ENCODE peak calls at places on chromosomes 5 and 9, in eight cellular contexts. J, P, U, C, I, F, B and D are unnamed samples. For H3K4me1, the result is how much of the 10 kb centered on the place peaks cover.

GRCh38 chr9:105447814-105448812 is at the start of gene FSD1L:
- DNase-seq in U (peak), P (peak), B (peak), I (peak), J (peak), F (peak), C (peak), D (peak)

GRCh38 chr5:57450991-57451876 is 31.4 kb downstream of the ACTBL2 start:
- DNase-seq in B (peak), I (no peak), J (no peak), U (no peak), F (no peak), C (no peak), P (no peak), D (no peak)

GRCh38 chr9:125995706-125996105 is 248.5 kb downstream of the PBX3 start:
- DNase-seq in C (no peak), U (no peak), I (no peak), B (no peak), J (no peak), F (no peak), P (no peak), D (no peak)

GRCh38 chr5:80654054-80654390 is 430 bp upstream of the MSH3 start:
- DNase-seq in I (peak), J (peak), B (no peak), U (no peak), P (no peak), F (peak), C (no peak), D (peak)

GRCh38 chr9:135343136-135343535 is 136.4 kb upstream of the PPP1R26 start:
- DNase-seq in F (no peak), C (no peak), U (no peak), P (no peak), J (no peak), I (no peak), B (no peak), D (no peak)

GRCh38 chr5:132012385-132013005 is 1.0 kb upstream of the ACSL6 start:
- DNase-seq in U (no peak), C (peak), P (peak), J (peak), F (no peak), B (peak), I (peak), D (peak)

GRCh38 chr9:95552814-95553546 is 36.2 kb upstream of the PTCH1 start:
- DNase-seq in U (no peak), F (no peak), C (peak), B (no peak), P (no peak), J (peak), I (no peak), D (no peak)

GRCh38 chr5:65925094-65925600 is 1.2 kb upstream of the ERBIN start:
- DNase-seq in I (peak), P (peak), B (peak), J (peak), F (peak), U (peak), C (peak), D (peak)

GRCh38 chr5:84729326-84729725 is 344.6 kb upstream of the EDIL3 start:
- DNase-seq in J (no peak), F (no peak), C (no peak), U (no peak), I (no peak), P (peak), B (peak), D (peak)

DNA sequence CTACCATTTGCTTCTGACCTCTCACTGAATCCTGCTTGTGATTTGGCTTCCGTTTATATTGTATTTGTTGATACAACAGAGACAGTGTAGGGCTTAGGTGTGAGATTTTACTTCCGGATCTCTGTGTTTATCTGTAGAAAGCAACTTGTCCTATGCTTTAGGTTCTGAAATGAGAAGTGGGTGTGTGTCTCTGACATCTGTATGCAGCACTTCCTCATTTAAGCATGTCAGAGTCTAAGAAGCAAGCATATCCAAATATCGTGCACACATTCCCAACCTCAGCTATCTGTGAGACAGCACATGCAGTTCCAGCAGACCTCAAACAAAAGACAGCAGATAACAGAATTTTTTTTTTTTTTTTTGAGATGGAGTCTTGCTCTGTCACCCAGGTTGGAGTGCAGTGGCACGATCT is 16.3 kb downstream of the KLF9 start:
- DNase-seq in C (no peak), F (peak), B (no peak), U (no peak), P (no peak), J (no peak), I (no peak), D (no peak)
- H3K4me1 ChIP-seq in C (under half), F (half or more), B (under half), U (half or more), P (half or more), J (under half), I (under half), D (under half)

GRCh38 chr9:86355814-86356213 is 1.6 kb upstream of the TUT7 start:
- DNase-seq in F (no peak), B (no peak), P (no peak), U (no peak), C (no peak), J (no peak), I (no peak), D (peak)
- H3K4me1 ChIP-seq in F (under half), B (under half), P (under half), U (under half), C (under half), J (under half), I (under half), D (under half)

GRCh38 chr5:16548115-16548514 is 68.7 kb downstream of the RETREG1 start:
- DNase-seq in I (no peak), U (no peak), J (no peak), F (no peak), B (no peak), P (no peak), C (peak), D (no peak)

GRCh38 chr5:16550316-16550952 is 66.4 kb downstream of the RETREG1 start:
- DNase-seq in C (peak), P (no peak), I (peak), U (no peak), F (no peak), J (peak), B (peak), D (peak)

GRCh38 chr5:16549491-16550233 is 67.1 kb downstream of the RETREG1 start:
- DNase-seq in F (no peak), J (no peak), U (no peak), P (no peak), I (no peak), B (no peak), C (no peak), D (no peak)

GRCh38 chr5:16547200-16547842 is 69.5 kb downstream of the RETREG1 start:
- DNase-seq in B (no peak), I (no peak), F (no peak), C (no peak), P (no peak), U (no peak), J (no peak), D (no peak)

GRCh38 chr5:16548812-16549211 is 68.0 kb downstream of the RETREG1 start:
- DNase-seq in J (no peak), U (no peak), C (no peak), F (no peak), P (no peak), B (no peak), I (no peak), D (no peak)
- H3K4me1 ChIP-seq in J (under half), U (under half), C (under half), F (under half), P (under half), B (under half), I (under half), D (under half)

DNA sequence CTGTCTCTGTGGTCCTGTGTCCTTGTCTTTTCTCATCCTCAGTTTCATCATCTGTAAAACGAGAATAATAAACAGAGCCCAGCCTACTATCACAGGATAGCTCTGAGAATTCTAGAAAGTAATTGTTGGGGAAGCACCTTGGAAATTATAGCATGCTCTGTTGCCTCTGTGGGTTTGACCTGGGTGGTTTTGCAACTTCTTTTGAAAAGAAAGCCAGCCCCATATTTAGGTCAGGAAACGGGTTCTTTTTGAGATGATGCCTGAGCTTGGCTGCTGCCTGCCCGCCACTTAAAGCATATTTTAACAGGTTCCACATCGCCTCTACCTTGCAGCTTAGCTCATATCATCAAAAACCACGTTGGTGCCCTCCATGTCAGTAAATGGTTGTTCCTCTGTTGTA is 111.1 kb downstream of the TLR4 start:
- DNase-seq in F (peak), B (no peak), J (no peak), P (no peak), C (no peak), U (no peak), I (no peak), D (no peak)
- H3K4me1 ChIP-seq in F (under half), B (under half), J (under half), P (under half), C (under half), U (under half), I (under half), D (under half)

GRCh38 chr5:139138109-139138508 is 60.1 kb downstream of the SIL1 start:
- DNase-seq in B (peak), F (no peak), I (no peak), C (no peak), J (no peak), P (no peak), U (no peak), D (peak)

GRCh38 chr5:139140631-139141071 is 57.5 kb downstream of the SIL1 start:
- DNase-seq in C (no peak), P (no peak), U (no peak), J (no peak), F (no peak), B (peak), I (peak), D (no peak)

GRCh38 chr5:139138790-139139189 is 59.4 kb downstream of the SIL1 start:
- DNase-seq in U (no peak), C (no peak), B (peak), P (peak), I (no peak), F (no peak), J (peak), D (peak)

GRCh38 chr5:139141410-139141809 is 56.8 kb downstream of the SIL1 start:
- DNase-seq in U (no peak), J (no peak), I (no peak), P (no peak), C (no peak), F (no peak), B (no peak), D (no peak)

GRCh38 chr5:139141841-139142240 is 56.3 kb downstream of the SIL1 start:
- DNase-seq in C (peak), F (no peak), B (peak), P (peak), J (no peak), U (no peak), I (no peak), D (peak)
- H3K4me1 ChIP-seq in C (under half), F (under half), B (under half), P (under half), J (under half), U (under half), I (under half), D (under half)

GRCh38 chr9:136760424-136760823 is 2.4 kb upstream of the LCN8 start:
- DNase-seq in U (no peak), P (no peak), C (no peak), F (no peak), J (peak), B (no peak), I (no peak), D (no peak)
- H3K4me1 ChIP-seq in U (under half), P (under half), C (under half), F (under half), J (under half), B (under half), I (under half), D (under half)

GRCh38 chr9:117343416-117343815 is 71.4 kb downstream of the ASTN2 start:
- DNase-seq in I (no peak), P (no peak), U (no peak), F (no peak), C (no peak), J (no peak), B (no peak), D (peak)
- H3K4me1 ChIP-seq in I (under half), P (under half), U (under half), F (under half), C (under half), J (under half), B (under half), D (under half)